ENCODE peak calls at places on chromosomes 2 and 18, in seven cellular contexts. X is fibroblast of lung; P is cardiac muscle cell; Q is K562; I is CD8-positive, alpha-beta T cell; H is heart left ventricle; C is HCT116. Z is an unnamed sample.

GRCh38 chr2:238299803-238300202 is 11.4 kb upstream of the PER2 start:
- DNase-seq in X (no peak), P (no peak), Q (no peak), I (no peak), H (no peak), C (no peak), Z (no peak)

GRCh38 chr2:30410217-30410616 is 36.8 kb upstream of the LCLAT1 start:
- DNase-seq in X (no peak), P (no peak), Q (no peak), I (no peak), H (no peak), C (no peak), Z (no peak)

GRCh38 chr18:28357785-28358401 is 181.0 kb upstream of the CDH2 start:
- DNase-seq in X (no peak), P (peak; percentile 3), Q (no peak), I (no peak), H (no peak), C (peak; percentile 18), Z (peak; percentile 25)

GRCh38 chr2:5592906-5593305 is 99.3 kb upstream of the SOX11 start:
- DNase-seq in X (peak; percentile 56), P (no peak), Q (no peak), I (no peak), H (no peak), C (no peak), Z (no peak)

GRCh38 chr2:164896634-164897033 is 55.0 kb upstream of the COBLL1 start:
- DNase-seq in X (peak; percentile 60), P (peak; percentile 55), Q (no peak), I (no peak), H (no peak), C (peak; percentile 24), Z (no peak)

GRCh38 chr2:27727257-27727656 is 44.3 kb upstream of the MRPL33 start:
- DNase-seq in X (no peak), P (peak; percentile 25), Q (no peak), I (no peak), H (no peak), C (no peak), Z (no peak)

GRCh38 chr2:196234672-196235071 is 63.3 kb upstream of the STK17B start:
- DNase-seq in X (peak; percentile 56), P (peak; percentile 84), Q (peak; percentile 11), I (peak; percentile 49), H (no peak), C (no peak), Z (no peak)

GRCh38 chr2:175137793-175138192 is 30.2 kb downstream of the ATF2 start:
- DNase-seq in X (no peak), P (no peak), Q (no peak), I (no peak), H (no peak), C (no peak), Z (peak; percentile 79)

GRCh38 chr2:32063310-32064020 is at the start of gene SPAST:
- DNase-seq in X (peak; percentile 96), P (peak; percentile 97), Q (peak; percentile 96), I (peak; percentile 96), H (peak; percentile 99), C (peak; percentile 94), Z (peak; percentile 99)

GRCh38 chr2:113273031-113273551 is 5.6 kb downstream of the PAX8 start:
- DNase-seq in X (peak; percentile 38), P (peak; percentile 20), Q (no peak), I (peak; percentile 52), H (no peak), C (no peak), Z (no peak)

GRCh38 chr2:188332619-188333018 is 40.9 kb downstream of the GULP1 start:
- DNase-seq in X (no peak), P (no peak), Q (no peak), I (no peak), H (no peak), C (no peak), Z (no peak)

GRCh38 chr2:96760986-96761832 is 507 bp downstream of the CNNM4 start:
- DNase-seq in X (peak; percentile 27), P (peak; percentile 41), Q (no peak), I (no peak), H (peak; percentile 64), C (no peak), Z (peak; percentile 18)

GRCh38 chr18:24019641-24020331 is 5.2 kb downstream of the TTC39C start:
- DNase-seq in X (no peak), P (no peak), Q (no peak), I (peak; percentile 60), H (no peak), C (no peak), Z (no peak)

GRCh38 chr2:205747827-205748386 is 65.6 kb downstream of the NRP2 start:
- DNase-seq in X (no peak), P (no peak), Q (no peak), I (no peak), H (no peak), C (no peak), Z (no peak)
- H3K4me1 ChIP-seq in X (no peaks in the 10 kb centered on the region), P (no peaks in the 10 kb centered on the region), Q (no peaks in the 10 kb centered on the region), I (no peaks in the 10 kb centered on the region), H (no peaks in the 10 kb centered on the region), C (peaks cover 51% of the 10 kb centered on the region), Z (peaks cover 12% of the 10 kb centered on the region)

GRCh38 chr2:221142341-221142740 is 429.8 kb downstream of the EPHA4 start:
- DNase-seq in X (no peak), P (no peak), Q (no peak), I (no peak), H (no peak), C (no peak), Z (no peak)

GRCh38 chr2:221144909-221145308 is 427.2 kb downstream of the EPHA4 start:
- DNase-seq in X (no peak), P (no peak), Q (no peak), I (no peak), H (no peak), C (no peak), Z (no peak)
- H3K4me1 ChIP-seq in X (no peaks in the 10 kb centered on the region), P (no peaks in the 10 kb centered on the region), Q (no peaks in the 10 kb centered on the region), I (no peaks in the 10 kb centered on the region), H (no peaks in the 10 kb centered on the region), C (no peaks in the 10 kb centered on the region), Z (no peaks in the 10 kb centered on the region)

DNA sequence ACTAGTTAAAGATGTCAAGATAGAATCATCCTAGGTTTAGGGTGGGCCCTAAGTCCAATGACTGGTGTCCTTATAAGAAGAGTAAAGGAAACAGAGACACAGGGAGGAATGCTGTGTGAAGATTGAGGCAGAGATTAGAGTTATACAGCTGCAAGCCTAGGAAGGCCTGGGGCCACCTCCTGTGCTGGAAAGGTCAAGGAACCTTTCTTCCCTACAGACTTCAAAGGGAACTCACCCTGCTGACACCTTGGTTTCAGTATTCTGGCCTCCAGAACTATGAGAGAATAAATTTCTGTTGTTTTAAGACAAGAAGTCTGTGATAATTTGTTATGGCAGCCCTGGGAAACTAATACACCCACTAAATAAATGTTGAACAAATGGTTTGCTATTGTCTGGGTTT is 102.3 kb upstream of the NEUROD1 start:
- DNase-seq in X (no peak), P (no peak), Q (no peak), I (no peak), H (no peak), C (no peak), Z (no peak)
- H3K4me1 ChIP-seq in X (peaks cover 31% of the 10 kb centered on the region), P (peaks cover 6% of the 10 kb centered on the region), Q (no peaks in the 10 kb centered on the region), I (no peaks in the 10 kb centered on the region), H (peaks cover 15% of the 10 kb centered on the region), C (peaks cover 100% of the 10 kb centered on the region), Z (peaks cover 21% of the 10 kb centered on the region)

GRCh38 chr2:227411320-227411989 is 23.7 kb upstream of the SCYGR1 start:
- DNase-seq in X (no peak), P (peak; percentile 51), Q (no peak), I (peak; percentile 28), H (no peak), C (no peak), Z (no peak)

GRCh38 chr2:227404575-227404974 is 16.8 kb upstream of the SCYGR1 start:
- DNase-seq in X (no peak), P (no peak), Q (no peak), I (no peak), H (no peak), C (no peak), Z (no peak)

GRCh38 chr2:227406177-227407031 is 18.7 kb upstream of the SCYGR1 start:
- DNase-seq in X (peak; percentile 98), P (peak; percentile 99), Q (peak; percentile 56), I (no peak), H (peak; percentile 68), C (peak; percentile 94), Z (peak; percentile 99)

GRCh38 chr2:227410191-227410590 is 22.4 kb upstream of the SCYGR1 start:
- DNase-seq in X (no peak), P (no peak), Q (no peak), I (no peak), H (no peak), C (no peak), Z (no peak)

GRCh38 chr2:227407601-227408089 is 19.9 kb upstream of the SCYGR1 start:
- DNase-seq in X (no peak), P (no peak), Q (no peak), I (no peak), H (peak; percentile 70), C (no peak), Z (no peak)
- H3K4me1 ChIP-seq in X (no peaks in the 10 kb centered on the region), P (peaks cover 5% of the 10 kb centered on the region), Q (no peaks in the 10 kb centered on the region), I (peaks cover 35% of the 10 kb centered on the region), H (peaks cover 44% of the 10 kb centered on the region), C (peaks cover 24% of the 10 kb centered on the region), Z (peaks cover 11% of the 10 kb centered on the region)